ENCODE peak calls at places on chromosomes 12 and 14, in four cellular contexts. C, A, Z and I are unnamed samples.

GRCh38 chr14:99316281-99317163 is 44.5 kb upstream of the BCL11B start:
- DNase-seq in A (peak; percentile 92), Z (no peak), C (no peak), I (no peak)

GRCh38 chr12:109760031-109760929 is 46.7 kb downstream of the FAM222A start:
- DNase-seq in Z (no peak), A (peak; percentile 65), C (no peak), I (no peak)

GRCh38 chr12:6975297-6976032 is 4.8 kb downstream of the EMG1 start:
- DNase-seq in C (no peak), Z (no peak), A (no peak), I (no peak)

GRCh38 chr14:37186865-37187264 is 10.9 kb upstream of the MIPOL1 start:
- DNase-seq in Z (no peak), C (no peak), A (no peak), I (no peak)

GRCh38 chr14:56797569-56798446 is 12.5 kb downstream of the OTX2 start:
- DNase-seq in Z (no peak), C (no peak), A (no peak), I (no peak)

GRCh38 chr14:82009993-82010392 is 476.3 kb upstream of the SEL1L start:
- DNase-seq in A (no peak), Z (no peak), C (no peak), I (no peak)

GRCh38 chr12:116050266-116050665 is 227.2 kb downstream of the MED13L start:
- DNase-seq in C (no peak), Z (no peak), A (no peak), I (no peak)

GRCh38 chr14:101599234-101599885 is 38.1 kb downstream of the DIO3 start:
- DNase-seq in Z (no peak), A (no peak), C (no peak), I (no peak)

GRCh38 chr14:41476526-41476925 is 130.2 kb upstream of the LRFN5 start:
- DNase-seq in C (no peak), Z (no peak), A (no peak), I (no peak)

GRCh38 chr12:62930546-62931425 is 4.2 kb downstream of the PPM1H start:
- DNase-seq in C (no peak), Z (no peak), A (no peak), I (no peak)

GRCh38 chr14:74510955-74511354 is 17.4 kb downstream of the ISCA2 start:
- DNase-seq in Z (no peak), C (no peak), A (no peak), I (no peak)

GRCh38 chr12:13463189-13463588 is 266.7 kb downstream of the EMP1 start:
- DNase-seq in A (no peak), Z (no peak), C (no peak), I (no peak)

GRCh38 chr12:109481863-109482262 is 4.4 kb downstream of the UBE3B start:
- DNase-seq in A (no peak), Z (no peak), C (no peak), I (no peak)

GRCh38 chr12:99915251-99916082 is 69.3 kb downstream of the ANKS1B start:
- DNase-seq in Z (no peak), C (no peak), A (no peak), I (no peak)

GRCh38 chr12:93879476-93880376 is 202.6 kb downstream of the CRADD start:
- DNase-seq in A (no peak), Z (no peak), C (no peak), I (no peak)

GRCh38 chr14:21300892-21301291 is 21.0 kb downstream of the RPGRIP1 start:
- DNase-seq in Z (no peak), A (no peak), C (peak; percentile 19), I (no peak)

GRCh38 chr12:1289371-1290155 is 298.5 kb downstream of the ERC1 start:
- DNase-seq in A (no peak), C (no peak), Z (no peak), I (no peak)
- TF ChIP-seq SUZ12 in A (no peak), C (no peak), Z (no peak), I (no peak)

GRCh38 chr12:49560695-49561094 is 7.2 kb downstream of the MCRS1 start:
- DNase-seq in Z (no peak), A (no peak), C (no peak), I (no peak)
- H3K36me3 ChIP-seq in Z (peaks cover 28% of the 10 kb centered on the region), A (peaks cover 73% of the 10 kb centered on the region), C (peaks cover 28% of the 10 kb centered on the region), I (peaks cover 99% of the 10 kb centered on the region)

GRCh38 chr12:28088566-28089277 is 101.5 kb upstream of the CCDC91 start:
- DNase-seq in Z (no peak), A (no peak), C (no peak), I (no peak)

GRCh38 chr12:28092396-28092795 is 97.9 kb upstream of the CCDC91 start:
- DNase-seq in A (no peak), Z (no peak), C (no peak), I (no peak)

GRCh38 chr12:28090835-28091234 is 99.4 kb upstream of the CCDC91 start:
- DNase-seq in C (no peak), Z (no peak), A (no peak), I (no peak)

GRCh38 chr12:28086521-28086920 is 103.7 kb upstream of the CCDC91 start:
- DNase-seq in C (no peak), A (no peak), Z (no peak), I (no peak)

GRCh38 chr12:28089363-28089762 is 100.9 kb upstream of the CCDC91 start:
- DNase-seq in A (no peak), Z (no peak), C (no peak), I (no peak)
- TF ChIP-seq YY1 in A (no peak), Z (no peak), C (no peak), I (no peak)

GRCh38 chr12:49529409-49529808 is 9.4 kb upstream of the KCNH3 start:
- DNase-seq in A (no peak), Z (no peak), C (no peak), I (no peak)
- TF ChIP-seq SUZ12 in A (no peak), Z (no peak), C (no peak), I (no peak)

DNA sequence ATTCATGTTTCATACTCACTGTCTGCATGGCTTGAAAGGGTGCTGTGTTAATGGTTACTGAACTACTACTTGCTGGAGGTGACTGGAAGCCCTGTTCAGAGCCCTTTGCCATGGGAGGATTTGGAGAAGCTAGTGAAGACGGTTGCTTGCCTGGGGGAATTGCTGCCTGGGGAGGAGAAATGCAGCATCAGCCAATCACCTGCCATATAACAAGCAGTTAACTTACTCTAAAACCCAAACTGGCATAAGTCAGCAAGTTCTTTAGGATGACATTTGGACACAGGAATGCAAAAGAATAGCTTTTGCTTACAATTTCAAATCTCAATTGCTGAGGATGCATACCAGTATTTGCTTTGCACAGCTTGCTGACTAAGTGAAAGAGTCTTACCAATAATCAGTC is 23.4 kb upstream of the IPO8 start:
- DNase-seq in A (no peak), Z (no peak), C (no peak), I (peak; percentile 65)
- H3K36me3 ChIP-seq in A (peaks cover 66% of the 10 kb centered on the region), Z (no peaks in the 10 kb centered on the region), C (peaks cover 4% of the 10 kb centered on the region), I (peaks cover 67% of the 10 kb centered on the region)

GRCh38 chr14:44586910-44587309 is 79.8 kb upstream of the FSCB start:
- DNase-seq in Z (no peak), A (no peak), C (no peak), I (no peak)

DNA sequence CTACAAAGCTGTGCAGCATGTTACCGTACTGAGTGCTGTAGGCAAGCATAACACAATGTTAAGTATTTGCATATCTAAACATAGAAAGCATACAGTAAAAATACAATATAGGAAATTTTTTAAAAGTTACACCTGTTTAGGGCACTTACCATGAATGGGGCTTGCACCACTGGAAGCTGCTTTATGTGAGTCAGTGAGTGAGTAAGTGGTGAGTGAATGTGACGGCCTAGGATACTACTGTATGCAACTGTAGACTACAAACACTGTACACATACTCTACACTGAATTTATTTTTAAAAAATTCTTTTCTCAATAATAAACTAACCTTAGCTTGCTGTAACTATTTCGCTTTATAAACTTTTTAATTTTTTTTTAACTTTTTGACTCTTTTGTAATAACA is 82.1 kb upstream of the FSCB start:
- DNase-seq in Z (no peak), C (no peak), A (no peak), I (no peak)
- TF ChIP-seq YY1 in Z (no peak), C (no peak), A (no peak), I (no peak)

DNA sequence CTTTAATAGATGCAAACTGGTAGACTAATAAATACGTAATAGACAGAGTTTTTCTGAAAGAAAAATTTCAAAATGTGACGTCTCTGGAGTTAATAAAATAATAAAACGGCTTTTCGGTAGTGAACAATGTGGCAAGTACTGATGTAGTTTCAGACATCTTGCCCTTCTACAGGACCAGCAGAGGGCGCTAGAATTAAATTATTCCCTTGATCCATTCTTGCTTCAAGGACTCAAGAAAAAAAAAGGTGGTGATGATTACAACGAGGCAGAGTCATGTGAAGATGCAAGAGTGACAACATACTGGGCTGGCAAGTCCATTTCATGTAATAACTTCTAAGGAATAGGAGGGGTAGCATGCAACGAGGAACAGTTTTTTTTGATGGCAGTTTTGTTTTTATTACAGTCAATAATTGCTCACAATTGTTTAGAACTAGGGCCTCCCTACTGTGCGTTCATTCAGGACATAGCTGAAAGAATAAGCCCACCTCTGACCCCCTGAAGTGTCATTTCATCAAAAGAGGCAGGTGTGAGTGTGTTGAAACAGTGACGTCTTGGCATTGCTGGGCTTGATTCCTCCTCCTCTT is 101.0 kb upstream of the GZMB start:
- DNase-seq in C (no peak), A (peak; percentile 86), Z (no peak), I (peak; percentile 68)
- TF ChIP-seq SUZ12 in C (no peak), A (no peak), Z (no peak), I (no peak)